ENCODE peak calls at places on chromosome 3, in four cellular contexts. One of them, this sample, is unnamed.

GRCh38 chr3:54042259-54042823 is 80.0 kb upstream of the CACNA2D3 start:
- DNase-seq in AG09319: no peak
- DNase-seq in NCI-H1417: no peak
- DNase-seq in anterior cingulate cortex: no peak
- DNase-seq in this sample: no peak

GRCh38 chr3:99965077-99965476 is 147.4 kb downstream of the CMSS1 start:
- DNase-seq in anterior cingulate cortex: no peak
- DNase-seq in AG09319: no peak
- DNase-seq in NCI-H1417: no peak
- DNase-seq in this sample: no peak

GRCh38 chr3:155481089-155481488 is 187.6 kb upstream of the STRIT1 start:
- DNase-seq in AG09319: no peak
- DNase-seq in anterior cingulate cortex: no peak
- DNase-seq in NCI-H1417: no peak
- DNase-seq in this sample: no peak

GRCh38 chr3:25784971-25785370 is 1.7 kb upstream of the NGLY1 start:
- DNase-seq in anterior cingulate cortex: no peak
- DNase-seq in AG09319: no peak
- DNase-seq in NCI-H1417: no peak
- DNase-seq in this sample: no peak

GRCh38 chr3:10697918-10698317 is 118.1 kb upstream of the SLC6A11 start:
- DNase-seq in AG09319: no peak
- DNase-seq in anterior cingulate cortex: no peak
- DNase-seq in NCI-H1417: no peak
- DNase-seq in this sample: no peak

GRCh38 chr3:157104521-157104920 is 55.4 kb downstream of the CCNL1 start:
- DNase-seq in NCI-H1417: no peak
- DNase-seq in anterior cingulate cortex: no peak
- DNase-seq in AG09319: no peak
- DNase-seq in this sample: no peak

GRCh38 chr3:15769256-15769915 is 28.4 kb downstream of the ANKRD28 start:
- DNase-seq in NCI-H1417: no peak
- DNase-seq in AG09319: no peak
- DNase-seq in anterior cingulate cortex: no peak
- DNase-seq in this sample: no peak

GRCh38 chr3:66453525-66454463 is 47.0 kb downstream of the LRIG1 start:
- DNase-seq in anterior cingulate cortex: no peak
- DNase-seq in AG09319: no peak
- DNase-seq in NCI-H1417: no peak
- DNase-seq in this sample: no peak

GRCh38 chr3:11600501-11601282 is 43.0 kb downstream of the VGLL4 start:
- DNase-seq in AG09319: peak
- DNase-seq in anterior cingulate cortex: peak
- DNase-seq in NCI-H1417: no peak
- DNase-seq in this sample: peak

GRCh38 chr3:15796771-15797599 is 794 bp downstream of the ANKRD28 start:
- DNase-seq in AG09319: no peak
- DNase-seq in NCI-H1417: no peak
- DNase-seq in anterior cingulate cortex: peak
- DNase-seq in this sample: peak

GRCh38 chr3:100370751-100371150 is 30.1 kb downstream of the TOMM70 start:
- DNase-seq in anterior cingulate cortex: no peak
- DNase-seq in NCI-H1417: no peak
- DNase-seq in AG09319: no peak
- DNase-seq in this sample: no peak

GRCh38 chr3:197302033-197302432 is 3.6 kb upstream of the DLG1 start:
- DNase-seq in NCI-H1417: no peak
- DNase-seq in AG09319: no peak
- DNase-seq in anterior cingulate cortex: no peak
- DNase-seq in this sample: no peak

GRCh38 chr3:197372076-197372661 is 73.8 kb upstream of the DLG1 start:
- DNase-seq in AG09319: peak
- DNase-seq in NCI-H1417: no peak
- DNase-seq in anterior cingulate cortex: no peak
- DNase-seq in this sample: peak

GRCh38 chr3:129045675-129046036 is 14.9 kb upstream of the GP9 start:
- DNase-seq in NCI-H1417: no peak
- DNase-seq in anterior cingulate cortex: no peak
- DNase-seq in AG09319: no peak
- DNase-seq in this sample: no peak